ENCODE peak calls at places on chromosomes 12 and 14, in six cellular contexts. L is AG04450, R is GM23248, F is bronchial epithelial cell, E is fibroblast of mammary gland, X is sigmoid colon. A is an unnamed sample.

GRCh38 chr14:60095781-60096450 is 4.2 kb downstream of the PCNX4 start:
- DNase-seq in E (peak), X (no peak), L (peak), R (peak), F (peak), A (no peak)

GRCh38 chr12:6288235-6288634 is 22.2 kb upstream of the PLEKHG6 start:
- DNase-seq in R (peak), L (no peak), E (peak), F (peak), X (no peak), A (peak)

GRCh38 chr12:132046561-132046960 is 96.8 kb downstream of the EP400 start:
- DNase-seq in L (peak), F (no peak), E (peak), R (peak), X (peak), A (peak)

GRCh38 chr14:36478782-36479181 is 41.2 kb downstream of the NKX2-1 start:
- DNase-seq in L (no peak), F (peak), E (peak), R (peak), X (no peak), A (no peak)

GRCh38 chr12:119804011-119804641 is 73.0 kb downstream of the CIT start:
- DNase-seq in X (peak), E (peak), R (peak), L (no peak), F (peak), A (peak)

GRCh38 chr12:94111290-94111689 is 37.1 kb upstream of the PLXNC1 start:
- DNase-seq in E (no peak), F (no peak), L (no peak), R (no peak), X (no peak), A (no peak)

GRCh38 chr12:43158126-43158525 is 393.9 kb downstream of the ADAMTS20 start:
- DNase-seq in L (no peak), R (no peak), F (peak), E (no peak), X (no peak), A (peak)

GRCh38 chr14:64682173-64682710 is 22.0 kb upstream of the PLEKHG3 start:
- DNase-seq in L (no peak), E (peak), X (peak), R (peak), F (peak), A (no peak)

GRCh38 chr12:87660987-87661769 is 368.0 kb downstream of the C12orf50 start:
- DNase-seq in X (no peak), F (peak), R (no peak), L (no peak), E (no peak), A (no peak)

GRCh38 chr14:104230119-104230885 is 91.9 kb downstream of the KIF26A start:
- DNase-seq in X (no peak), E (no peak), R (no peak), F (no peak), L (no peak), A (no peak)

GRCh38 chr12:109053382-109054123 is 1.2 kb downstream of the USP30 start:
- DNase-seq in X (no peak), R (peak), L (no peak), E (peak), F (no peak), A (no peak)

GRCh38 chr12:46135750-46136149 is 133.1 kb downstream of the SLC38A1 start:
- DNase-seq in R (no peak), L (no peak), F (no peak), X (no peak), E (no peak), A (no peak)

GRCh38 chr14:66359500-66359899 is 126.7 kb upstream of the CCDC196 start:
- DNase-seq in F (peak), R (peak), X (no peak), L (peak), E (peak), A (peak)

GRCh38 chr14:63650336-63650952 is 8.8 kb upstream of the WDR89 start:
- DNase-seq in L (no peak), X (no peak), E (no peak), R (peak), F (no peak), A (no peak)

GRCh38 chr14:104794099-104794498 is 1.4 kb downstream of the AKT1 start:
- DNase-seq in L (no peak), E (peak), X (no peak), R (peak), F (peak), A (peak)

GRCh38 chr14:28243600-28243999 is 523.0 kb upstream of the FOXG1 start:
- DNase-seq in X (no peak), E (peak), F (peak), L (no peak), R (peak), A (no peak)

GRCh38 chr14:75295491-75296338 is 17.1 kb downstream of the FOS start:
- DNase-seq in R (peak), E (peak), L (no peak), X (peak), F (peak), A (peak)

GRCh38 chr12:116320839-116321238 is 43.3 kb upstream of the MED13L start:
- DNase-seq in L (no peak), R (peak), F (peak), E (peak), X (no peak), A (peak)

GRCh38 chr12:131783915-131784541 is 44.2 kb upstream of the MMP17 start:
- DNase-seq in F (peak), E (peak), R (peak), L (peak), X (peak), A (peak)

GRCh38 chr12:72564120-72564519 is 291.9 kb downstream of the TRHDE start:
- DNase-seq in E (no peak), X (no peak), R (no peak), L (no peak), F (no peak), A (no peak)

GRCh38 chr12:77231548-77231947 is 166.2 kb upstream of the E2F7 start:
- DNase-seq in F (peak), R (peak), E (peak), X (peak), L (peak), A (no peak)

GRCh38 chr14:104100171-104101085 is 14.9 kb downstream of the ASPG start:
- DNase-seq in L (no peak), E (no peak), R (no peak), X (no peak), F (peak), A (no peak)

GRCh38 chr12:1848741-1849140 is 28.4 kb downstream of the LRTM2 start:
- DNase-seq in F (no peak), L (no peak), X (peak), R (no peak), E (no peak), A (no peak)

GRCh38 chr14:49687942-49688700 is at the start of gene POLE2:
- DNase-seq in E (peak), R (peak), L (no peak), F (peak), X (peak), A (peak)

GRCh38 chr12:52879394-52880351 is 25.2 kb downstream of the KRT8 start:
- DNase-seq in E (peak), L (no peak), F (peak), R (peak), X (peak), A (peak)

GRCh38 chr14:89926709-89927108 is 27.8 kb downstream of the EFCAB11 start:
- DNase-seq in L (no peak), E (peak), X (no peak), R (peak), F (peak), A (no peak)

GRCh38 chr14:76219873-76220272 is 68.2 kb downstream of the GPATCH2L start:
- DNase-seq in E (no peak), R (peak), F (no peak), L (no peak), X (no peak), A (no peak)

GRCh38 chr14:85102591-85102990 is 427.4 kb upstream of the FLRT2 start:
- DNase-seq in E (no peak), F (no peak), X (no peak), L (no peak), R (no peak), A (no peak)

GRCh38 chr14:22383515-22384166 is 205.4 kb downstream of the DAD1 start:
- DNase-seq in E (no peak), X (no peak), R (no peak), F (no peak), L (no peak), A (no peak)

GRCh38 chr12:68807576-68808387 is at the start of gene MDM2:
- DNase-seq in X (peak), F (peak), R (peak), L (peak), E (peak), A (peak)

GRCh38 chr12:109693653-109694224 is 19.9 kb upstream of the FAM222A start:
- DNase-seq in E (no peak), R (no peak), X (no peak), F (peak), L (no peak), A (no peak)

GRCh38 chr12:27610380-27610779 is 85.9 kb upstream of the REP15 start:
- DNase-seq in L (no peak), R (peak), F (peak), X (no peak), E (peak), A (no peak)

GRCh38 chr14:85575617-85575898 is 45.6 kb downstream of the FLRT2 start:
- DNase-seq in F (no peak), X (no peak), R (no peak), L (no peak), E (no peak), A (no peak)

GRCh38 chr12:40693503-40693863 is 1.2 kb downstream of the CNTN1 start:
- DNase-seq in E (no peak), R (peak), F (peak), L (no peak), X (peak), A (no peak)

GRCh38 chr12:118055865-118056773 is 4.9 kb downstream of the WSB2 start:
- DNase-seq in E (no peak), X (no peak), R (no peak), L (no peak), F (no peak), A (no peak)

GRCh38 chr12:52670961-52671360 is 9.2 kb downstream of the KRT1 start:
- DNase-seq in E (no peak), R (no peak), X (no peak), F (peak), L (no peak), A (peak)

GRCh38 chr14:24147761-24148428 is 597 bp downstream of the RNF31 start:
- DNase-seq in X (peak), F (no peak), E (no peak), L (no peak), R (peak), A (no peak)

GRCh38 chr12:47080725-47081502 is 1.2 kb upstream of the AMIGO2 start:
- DNase-seq in F (peak), R (peak), L (no peak), E (peak), X (peak), A (peak)

GRCh38 chr12:12319501-12320322 is 30.3 kb downstream of the MANSC1 start:
- DNase-seq in L (no peak), F (no peak), X (peak), R (peak), E (peak), A (no peak)

GRCh38 chr14:76710093-76711010 is 50.9 kb upstream of the VASH1 start:
- DNase-seq in F (peak), L (peak), X (no peak), R (peak), E (peak), A (peak)

GRCh38 chr12:50926415-50926814 is 25.9 kb upstream of the HIGD1C start:
- DNase-seq in L (no peak), X (no peak), F (no peak), R (no peak), E (no peak), A (no peak)
- H3K4me3 ChIP-seq in L (peak), X (peak), F (no peak), R (no peak), E (peak), A (no peak)

GRCh38 chr14:68824517-68825347 is 31.9 kb upstream of the ZFP36L1 start:
- DNase-seq in R (peak), X (peak), E (peak), L (no peak), F (peak), A (peak)
- H3K4me3 ChIP-seq in R (no peak), X (no peak), E (no peak), L (no peak), F (no peak), A (no peak)

DNA sequence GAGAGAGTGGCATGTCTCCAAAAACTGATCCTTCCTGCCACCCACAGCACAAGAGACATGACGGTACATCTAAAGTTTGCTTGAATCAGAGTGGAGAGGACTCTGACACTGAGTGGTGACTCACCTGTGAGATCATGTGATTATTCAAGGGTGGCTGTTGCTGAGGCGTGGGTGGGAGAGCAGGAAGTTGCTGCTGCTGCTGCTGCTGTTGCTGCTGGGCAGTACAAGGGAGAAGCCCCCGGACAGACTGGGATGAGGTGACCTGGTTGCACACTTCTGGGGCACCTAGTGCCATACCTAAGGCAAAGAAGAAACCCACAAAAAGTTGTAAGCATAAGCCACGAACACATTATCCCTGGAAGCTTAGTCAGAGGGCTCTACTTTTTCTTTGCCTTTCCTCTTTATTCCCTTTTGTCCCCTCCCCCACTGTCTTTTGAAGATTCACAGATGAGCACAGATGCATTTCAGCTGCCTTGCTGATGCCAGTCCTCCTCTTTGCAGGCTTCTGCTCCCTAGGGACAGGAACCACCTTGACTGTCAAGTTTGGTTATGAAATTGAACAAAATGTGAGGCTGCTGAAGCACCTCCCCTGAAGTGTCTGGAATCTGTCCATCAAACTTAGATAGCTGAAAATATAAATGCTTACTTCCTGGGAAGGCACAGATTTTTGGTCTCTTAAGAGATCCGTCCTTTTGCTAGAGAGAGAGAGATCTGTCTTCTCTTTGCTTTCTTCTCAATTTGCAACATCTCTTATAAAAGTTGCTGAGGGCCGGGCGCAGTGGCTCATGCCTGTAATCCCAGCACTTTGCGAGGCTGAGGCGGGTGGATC is 29.5 kb upstream of the STAC3 start:
- DNase-seq in F (peak), X (peak), R (peak), E (peak), L (peak), A (peak)
- H3K4me3 ChIP-seq in F (no peak), X (no peak), R (peak), E (peak), L (peak), A (no peak)

DNA sequence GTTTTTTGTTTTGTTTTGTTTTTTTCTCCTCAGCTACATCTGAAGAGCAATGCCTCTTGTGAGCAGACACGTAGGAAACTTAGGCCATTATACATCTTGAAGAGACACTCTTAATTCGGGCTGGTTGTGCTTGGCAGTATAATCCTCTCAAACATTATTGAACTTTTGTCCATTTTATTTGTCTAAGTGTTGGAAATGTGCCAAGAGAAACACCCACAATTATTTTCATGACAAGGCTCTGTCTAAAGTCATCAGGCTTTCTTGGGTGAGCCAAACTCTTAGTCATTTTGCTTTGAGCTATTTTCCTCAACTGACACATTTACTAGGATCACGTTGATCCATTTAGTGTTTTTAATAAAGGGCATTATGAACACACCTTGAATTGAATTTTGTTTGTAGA is 51.6 kb upstream of the RERGL start:
- DNase-seq in R (peak), X (no peak), E (peak), F (peak), L (no peak), A (no peak)
- H3K4me3 ChIP-seq in R (no peak), X (no peak), E (no peak), F (no peak), L (no peak), A (no peak)

GRCh38 chr12:20213851-20214250 is 154.5 kb upstream of the PDE3A start:
- DNase-seq in F (no peak), L (no peak), E (peak), R (no peak), X (no peak), A (no peak)
- H3K4me3 ChIP-seq in F (no peak), L (no peak), E (no peak), R (no peak), X (no peak), A (no peak)

GRCh38 chr12:70660002-70660604 is 22.9 kb upstream of the PTPRB start:
- DNase-seq in R (no peak), X (no peak), F (no peak), E (no peak), L (no peak), A (no peak)

GRCh38 chr12:70660620-70661219 is 23.5 kb upstream of the PTPRB start:
- DNase-seq in R (peak), L (no peak), F (peak), X (no peak), E (peak), A (peak)

GRCh38 chr12:70663838-70664237 is 26.6 kb upstream of the PTPRB start:
- DNase-seq in E (no peak), R (no peak), F (no peak), X (no peak), L (no peak), A (no peak)

GRCh38 chr12:70659077-70659606 is 21.9 kb upstream of the PTPRB start:
- DNase-seq in R (no peak), L (no peak), X (no peak), E (no peak), F (no peak), A (no peak)

GRCh38 chr12:70661762-70662161 is 24.5 kb upstream of the PTPRB start:
- DNase-seq in L (no peak), E (peak), X (no peak), R (peak), F (peak), A (peak)
- H3K4me3 ChIP-seq in L (no peak), E (no peak), X (no peak), R (peak), F (no peak), A (no peak)

GRCh38 chr14:101073598-101073965 is 170.1 kb upstream of the RTL1 start:
- DNase-seq in L (no peak), E (no peak), X (no peak), F (no peak), R (no peak), A (no peak)
- H3K4me3 ChIP-seq in L (no peak), E (no peak), X (no peak), F (no peak), R (no peak), A (no peak)

DNA sequence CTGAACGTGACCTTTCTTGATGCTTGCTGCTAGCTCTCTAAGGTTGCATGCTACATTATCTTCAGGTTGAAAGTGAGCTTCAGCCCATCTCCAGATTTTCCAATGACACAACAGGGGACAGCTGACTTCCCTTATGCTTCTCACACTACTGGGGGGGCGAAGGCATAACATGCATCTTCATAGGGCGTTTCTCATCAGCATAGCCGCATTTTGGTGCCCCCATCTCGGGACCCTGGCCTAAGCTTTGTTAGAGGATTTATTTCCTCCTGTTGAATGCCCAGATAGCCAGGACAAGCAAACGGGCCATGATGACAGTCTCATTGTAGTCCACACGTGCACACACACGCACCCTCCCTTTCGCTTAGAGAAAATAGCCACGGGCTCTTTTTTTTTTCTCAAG is 30.7 kb downstream of the SSPN start:
- DNase-seq in E (no peak), R (no peak), L (no peak), F (no peak), X (no peak), A (no peak)
- H3K4me3 ChIP-seq in E (no peak), R (peak), L (no peak), F (no peak), X (peak), A (no peak)